ENCODE peak calls at places on chromosomes 13 and 19, in seven cellular contexts. F is right lobe of liver; W is ascending aorta; P is BE2C; J is IMR-90; E is CD8-positive, alpha-beta T cell; N is Panc1. V is an unnamed sample.
A peak's percentile ranks its signal among the peaks of the same experiment; 100 is the strongest.

GRCh38 chr19:4456566-4456842 is 1.1 kb downstream of the UBXN6 start:
- DNase-seq in F (no peak), W (peak; percentile 61), P (peak; percentile 47), J (peak; percentile 75), E (no peak), N (no peak), V (no peak)

GRCh38 chr19:16315825-16316505 is 8.7 kb upstream of the KLF2 start:
- DNase-seq in F (no peak), W (peak; percentile 90), P (no peak), J (peak; percentile 99), E (no peak), N (no peak), V (no peak)

GRCh38 chr19:13834308-13834790 is 39.1 kb downstream of the ZSWIM4 start:
- DNase-seq in F (no peak), W (peak; percentile 68), P (no peak), J (peak; percentile 76), E (no peak), N (no peak), V (no peak)

GRCh38 chr13:30739646-30740642 is 4.6 kb downstream of the ALOX5AP start:
- DNase-seq in F (no peak), W (no peak), P (no peak), J (peak; percentile 95), E (peak; percentile 34), N (no peak), V (no peak)

GRCh38 chr19:1397838-1398237 is 3.5 kb downstream of the GAMT start:
- DNase-seq in F (no peak), W (no peak), P (no peak), J (no peak), E (no peak), N (no peak), V (no peak)

GRCh38 chr19:16226184-16226591 is 28.5 kb downstream of the AP1M1 start:
- DNase-seq in F (no peak), W (no peak), P (no peak), J (no peak), E (no peak), N (no peak), V (no peak)

GRCh38 chr19:46394398-46394797 is 19.0 kb downstream of the CCDC8 start:
- DNase-seq in F (no peak), W (no peak), P (no peak), J (no peak), E (no peak), N (no peak), V (no peak)

GRCh38 chr13:79307866-79308298 is 98.2 kb downstream of the RBM26 start:
- DNase-seq in F (no peak), W (no peak), P (no peak), J (peak; percentile 61), E (no peak), N (no peak), V (no peak)

GRCh38 chr13:27395007-27395510 is 29.4 kb upstream of the GTF3A start:
- DNase-seq in F (no peak), W (no peak), P (no peak), J (no peak), E (no peak), N (no peak), V (no peak)

GRCh38 chr13:106096661-106097092 is 438.8 kb downstream of the EFNB2 start:
- DNase-seq in F (no peak), W (no peak), P (no peak), J (no peak), E (no peak), N (no peak), V (no peak)

GRCh38 chr19:4374451-4375163 is 25.7 kb downstream of the SH3GL1 start:
- DNase-seq in F (peak; percentile 75), W (peak; percentile 95), P (peak; percentile 61), J (peak; percentile 87), E (no peak), N (peak; percentile 53), V (peak; percentile 93)

GRCh38 chr19:23531976-23532375 is 136.7 kb upstream of the ZNF91 start:
- DNase-seq in F (no peak), W (no peak), P (no peak), J (no peak), E (no peak), N (no peak), V (no peak)

GRCh38 chr13:24288870-24289269 is 20.5 kb upstream of the C1QTNF9 start:
- DNase-seq in F (no peak), W (no peak), P (no peak), J (peak; percentile 47), E (no peak), N (no peak), V (no peak)

GRCh38 chr19:52585604-52586003 is 15.5 kb downstream of the ZNF701 start:
- DNase-seq in F (no peak), W (no peak), P (no peak), J (no peak), E (no peak), N (no peak), V (no peak)
- H3K9me3 ChIP-seq in F (peaks cover 9% of the 10 kb centered on the region), W (peaks cover 14% of the 10 kb centered on the region), P (no peaks in the 10 kb centered on the region), J (peaks cover 19% of the 10 kb centered on the region), E (peaks cover 32% of the 10 kb centered on the region), N (peaks cover 11% of the 10 kb centered on the region), V (no peaks in the 10 kb centered on the region)

DNA sequence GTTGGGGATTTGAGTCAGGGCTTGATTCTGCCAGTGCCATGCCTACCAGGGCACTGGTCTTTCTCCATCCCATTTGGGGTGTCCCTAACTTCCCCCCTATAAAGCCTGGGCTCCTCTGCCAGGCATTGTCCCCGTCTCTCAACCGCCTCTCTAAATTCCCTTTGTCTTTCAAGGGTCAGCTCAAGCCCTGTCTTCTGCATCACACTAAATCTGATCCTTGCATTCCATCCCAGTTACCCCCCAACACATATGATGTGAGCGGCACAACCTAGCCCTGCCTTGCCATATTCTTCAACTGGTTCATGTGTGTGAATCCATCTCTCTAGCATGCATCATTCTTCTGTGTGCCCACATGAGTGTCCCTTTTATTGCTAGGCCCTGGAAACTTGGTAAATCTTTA is 480.9 kb downstream of the ZNF536 start:
- DNase-seq in F (no peak), W (no peak), P (no peak), J (no peak), E (no peak), N (no peak), V (peak; percentile 81)
- H3K9me3 ChIP-seq in F (no peaks in the 10 kb centered on the region), W (no peaks in the 10 kb centered on the region), P (no peaks in the 10 kb centered on the region), J (no peaks in the 10 kb centered on the region), E (no peaks in the 10 kb centered on the region), N (no peaks in the 10 kb centered on the region), V (no peaks in the 10 kb centered on the region)

DNA sequence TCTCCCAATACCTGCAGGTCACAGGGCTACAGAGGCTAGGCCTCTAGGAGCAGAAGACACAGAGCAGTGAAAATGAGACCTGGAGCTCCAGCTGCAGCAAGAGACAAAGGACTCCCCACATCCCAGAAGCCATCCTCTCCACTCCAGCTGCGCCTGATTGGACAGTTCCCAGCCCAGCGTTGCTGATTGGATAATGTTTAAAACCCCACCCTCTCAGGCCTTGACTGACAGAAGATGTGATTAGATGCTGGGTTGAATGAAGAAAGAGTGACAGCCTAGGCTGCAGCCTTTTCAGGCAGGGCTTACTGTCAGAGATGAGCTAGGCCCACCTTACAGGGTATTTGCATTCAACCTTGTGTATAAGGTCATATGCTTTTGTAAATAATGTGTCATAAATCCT is 59.4 kb downstream of the ZNF708 start:
- DNase-seq in F (no peak), W (no peak), P (no peak), J (no peak), E (no peak), N (no peak), V (no peak)
- H3K9me3 ChIP-seq in F (no peaks in the 10 kb centered on the region), W (peaks cover 31% of the 10 kb centered on the region), P (no peaks in the 10 kb centered on the region), J (peaks cover 26% of the 10 kb centered on the region), E (peaks cover 8% of the 10 kb centered on the region), N (no peaks in the 10 kb centered on the region), V (no peaks in the 10 kb centered on the region)

GRCh38 chr13:98912846-98913245 is 65.0 kb downstream of the DOCK9 start:
- DNase-seq in F (no peak), W (no peak), P (no peak), J (no peak), E (no peak), N (no peak), V (no peak)
- H3K9me3 ChIP-seq in F (no peaks in the 10 kb centered on the region), W (no peaks in the 10 kb centered on the region), P (no peaks in the 10 kb centered on the region), J (no peaks in the 10 kb centered on the region), E (no peaks in the 10 kb centered on the region), N (no peaks in the 10 kb centered on the region), V (no peaks in the 10 kb centered on the region)

GRCh38 chr13:43124495-43124894 is 101.1 kb downstream of the DNAJC15 start:
- DNase-seq in F (no peak), W (no peak), P (no peak), J (no peak), E (no peak), N (no peak), V (no peak)
- H3K9me3 ChIP-seq in F (no peaks in the 10 kb centered on the region), W (no peaks in the 10 kb centered on the region), P (no peaks in the 10 kb centered on the region), J (no peaks in the 10 kb centered on the region), E (no peaks in the 10 kb centered on the region), N (no peaks in the 10 kb centered on the region), V (no peaks in the 10 kb centered on the region)

GRCh38 chr19:43902399-43902798 is 32.7 kb downstream of the ZNF45 start:
- DNase-seq in F (no peak), W (no peak), P (no peak), J (no peak), E (no peak), N (no peak), V (no peak)
- H3K9me3 ChIP-seq in F (no peaks in the 10 kb centered on the region), W (peaks cover 94% of the 10 kb centered on the region), P (no peaks in the 10 kb centered on the region), J (peaks cover 4% of the 10 kb centered on the region), E (peaks cover 8% of the 10 kb centered on the region), N (peaks cover 8% of the 10 kb centered on the region), V (peaks cover 69% of the 10 kb centered on the region)

GRCh38 chr19:37719927-37720265 is 335 bp upstream of the ZNF607 start:
- DNase-seq in F (no peak), W (no peak), P (no peak), J (no peak), E (no peak), N (no peak), V (no peak)

GRCh38 chr19:37718357-37718756 is 1.2 kb downstream of the ZNF607 start:
- DNase-seq in F (no peak), W (no peak), P (no peak), J (no peak), E (no peak), N (no peak), V (no peak)

GRCh38 chr19:37719111-37719926 is at the start of gene ZNF607:
- DNase-seq in F (peak; percentile 85), W (peak; percentile 90), P (peak; percentile 94), J (peak; percentile 84), E (peak; percentile 75), N (peak; percentile 87), V (peak; percentile 93)

DNA sequence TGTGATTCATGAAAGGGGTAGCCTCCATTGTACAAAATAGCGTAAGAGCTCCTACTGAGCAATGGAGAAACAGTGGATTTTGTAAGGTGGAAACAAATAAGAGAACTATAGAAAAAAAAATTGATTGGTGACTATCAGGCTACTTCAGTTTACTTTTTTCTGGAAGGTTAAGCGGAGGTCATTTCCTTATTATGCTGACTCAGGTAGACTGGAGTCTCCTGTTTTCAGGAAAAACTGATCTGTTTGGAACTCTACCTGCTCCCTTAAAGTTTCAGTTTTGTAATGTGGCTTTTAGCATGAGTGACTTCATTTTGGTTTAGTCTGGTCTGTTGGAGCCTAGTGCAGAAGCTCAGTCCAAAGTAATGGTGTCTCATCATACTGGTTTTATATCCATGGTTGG is 3.4 kb downstream of the ZNF607 start:
- DNase-seq in F (no peak), W (no peak), P (no peak), J (no peak), E (no peak), N (no peak), V (no peak)
- H3K9me3 ChIP-seq in F (no peaks in the 10 kb centered on the region), W (peaks cover 5% of the 10 kb centered on the region), P (no peaks in the 10 kb centered on the region), J (no peaks in the 10 kb centered on the region), E (no peaks in the 10 kb centered on the region), N (peaks cover 38% of the 10 kb centered on the region), V (no peaks in the 10 kb centered on the region)

DNA sequence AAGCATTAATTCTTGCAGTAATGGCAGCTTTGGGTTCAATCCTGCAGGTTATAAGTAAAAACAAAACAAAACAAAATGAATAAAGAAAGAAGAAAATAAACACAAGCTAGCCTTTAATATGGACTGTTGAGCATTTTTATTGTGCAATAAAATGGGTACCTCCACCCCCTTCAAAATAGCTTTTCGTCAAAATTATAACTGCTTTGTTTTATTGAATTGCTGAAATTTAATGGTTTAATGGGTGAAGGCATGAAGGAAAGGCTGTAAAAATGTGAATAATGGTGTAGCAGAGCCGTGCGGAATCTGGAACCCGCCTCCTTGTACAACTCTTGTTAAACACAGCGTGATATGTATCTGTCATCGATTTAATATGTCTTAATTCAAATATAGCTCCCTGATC is 2.2 kb upstream of the ZIC5 start:
- DNase-seq in F (no peak), W (no peak), P (no peak), J (no peak), E (no peak), N (no peak), V (no peak)
- H3K9me3 ChIP-seq in F (no peaks in the 10 kb centered on the region), W (no peaks in the 10 kb centered on the region), P (no peaks in the 10 kb centered on the region), J (peaks cover 24% of the 10 kb centered on the region), E (peaks cover 12% of the 10 kb centered on the region), N (no peaks in the 10 kb centered on the region), V (no peaks in the 10 kb centered on the region)

V was measured in esophagus muscularis mucosa.